ENCODE peak calls at places on chromosomes 4 and X, in nine cellular contexts. F, B, Y, X, C, T, K, J and W are unnamed samples.
A peak's percentile ranks its signal among the peaks of the same experiment; 100 is the strongest.

GRCh38 chrX:16783452-16783851 is 2.8 kb upstream of the TXLNG start:
- DNase-seq in T (no peak), B (no peak), K (no peak), Y (no peak), X (no peak), J (no peak), F (no peak), C (no peak), W (no peak)

GRCh38 chr4:168621806-168622589 is 125.1 kb downstream of the PALLD start:
- DNase-seq in J (no peak), B (no peak), K (no peak), F (no peak), Y (no peak), X (no peak), T (no peak), C (peak; percentile 85), W (no peak)

GRCh38 chr4:147336252-147336651 is 144.6 kb upstream of the EDNRA start:
- DNase-seq in F (no peak), T (no peak), B (no peak), J (no peak), Y (no peak), K (no peak), X (no peak), C (no peak), W (no peak)

GRCh38 chr4:53075162-53075785 is 213.2 kb downstream of the RASL11B start:
- DNase-seq in C (no peak), B (no peak), Y (peak; percentile 32), X (no peak), K (no peak), J (no peak), F (no peak), T (peak; percentile 27), W (no peak)

GRCh38 chr4:86380176-86380724 is 20.4 kb upstream of the MAPK10 start:
- DNase-seq in F (no peak), T (no peak), J (no peak), X (no peak), B (no peak), K (no peak), C (no peak), Y (no peak), W (no peak)

GRCh38 chr4:127870688-127871087 is 10.0 kb upstream of the PLK4 start:
- DNase-seq in K (no peak), C (peak; percentile 71), T (no peak), F (no peak), J (no peak), X (no peak), Y (no peak), B (no peak), W (no peak)

GRCh38 chr4:38119663-38120374 is 159.6 kb downstream of the PTTG2 start:
- DNase-seq in X (no peak), Y (no peak), K (no peak), T (no peak), C (peak; percentile 56), B (no peak), F (no peak), J (no peak), W (no peak)

GRCh38 chrX:16870861-16871584 is 861 bp upstream of the RBBP7 start:
- DNase-seq in K (no peak), X (no peak), C (no peak), F (no peak), T (no peak), Y (peak; percentile 36), J (peak; percentile 26), B (no peak), W (peak; percentile 79)

GRCh38 chr4:79050521-79050880 is 111.3 kb upstream of the PAQR3 start:
- DNase-seq in B (no peak), X (no peak), T (no peak), Y (no peak), F (no peak), K (no peak), J (no peak), C (no peak), W (no peak)

GRCh38 chrX:43405191-43405590 is 250.9 kb upstream of the MAOA start:
- DNase-seq in Y (no peak), J (no peak), F (no peak), T (no peak), B (no peak), C (no peak), X (no peak), K (no peak), W (no peak)

DNA sequence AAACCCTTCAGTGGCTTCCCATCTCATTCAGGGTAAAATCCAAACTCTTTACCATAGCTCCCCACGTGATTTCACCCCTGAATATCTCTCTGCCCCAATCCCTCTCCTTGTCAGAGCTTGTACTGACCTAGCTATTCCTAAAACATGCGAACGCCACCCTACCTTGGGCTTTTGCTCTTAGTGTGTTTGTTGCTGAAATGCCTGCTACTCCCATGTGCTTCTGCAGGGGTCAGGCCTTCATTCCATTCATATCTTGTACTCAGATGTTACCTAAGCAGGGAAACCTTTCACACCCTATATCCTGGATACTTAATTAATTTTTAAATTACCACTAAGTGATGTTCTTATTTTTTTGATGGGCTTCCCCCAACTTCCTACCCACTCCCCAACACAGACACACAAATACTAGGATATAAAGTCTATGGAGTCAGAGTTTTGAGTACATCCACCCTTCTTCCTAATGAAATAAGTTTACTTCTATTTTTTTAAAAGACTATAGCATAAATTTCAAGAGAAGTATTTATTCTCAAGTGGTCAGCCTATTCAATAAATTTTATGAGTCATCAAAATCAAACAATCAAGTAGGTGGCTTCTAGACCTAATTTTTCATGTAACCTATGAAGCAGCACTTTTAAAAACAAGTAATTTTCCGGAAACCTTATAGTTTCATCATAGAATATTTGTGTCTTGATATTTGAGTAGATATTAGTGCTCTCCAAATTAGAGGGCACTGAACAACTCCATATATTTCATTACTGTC is 189.4 kb downstream of the RAPGEF2 start:
- DNase-seq in K (no peak), T (no peak), X (no peak), C (no peak), Y (no peak), J (no peak), B (no peak), F (no peak), W (no peak)
- TF ChIP-seq CTCF in K (no peak), T (no peak), X (no peak), C (no peak), Y (no peak), J (no peak), B (no peak), F (no peak), W (no peak)

GRCh38 chr4:25654971-25655963 is at the start of gene SLC34A2:
- DNase-seq in K (no peak), J (no peak), B (peak; percentile 23), F (no peak), C (no peak), T (peak; percentile 15), X (peak; percentile 93), Y (no peak), W (no peak)
- TF ChIP-seq CTCF in K (no peak), J (no peak), B (no peak), F (no peak), C (no peak), T (no peak), X (no peak), Y (no peak), W (no peak)

GRCh38 chr4:185209031-185209851 is at the start of gene SNX25:
- DNase-seq in K (peak; percentile 42), B (peak; percentile 77), C (no peak), X (peak; percentile 95), Y (peak; percentile 92), F (peak; percentile 95), T (peak; percentile 92), J (peak; percentile 91), W (peak; percentile 90)
- TF ChIP-seq CTCF in K (no peak), B (no peak), C (no peak), X (peak; percentile 12), Y (peak; percentile 2), F (peak; percentile 15), T (no peak), J (no peak), W (no peak)

GRCh38 chr4:13248621-13249298 is 235.4 kb downstream of the RAB28 start:
- DNase-seq in F (no peak), C (no peak), T (no peak), X (no peak), J (no peak), Y (no peak), B (no peak), K (no peak), W (no peak)
- TF ChIP-seq CTCF in F (no peak), C (no peak), T (peak; percentile 17), X (no peak), J (no peak), Y (peak; percentile 3), B (no peak), K (no peak), W (no peak)

GRCh38 chrX:104918122-104918521 is 302.4 kb downstream of the TEX13A start:
- DNase-seq in X (no peak), Y (no peak), T (no peak), B (no peak), C (no peak), J (no peak), K (no peak), F (no peak), W (no peak)

DNA sequence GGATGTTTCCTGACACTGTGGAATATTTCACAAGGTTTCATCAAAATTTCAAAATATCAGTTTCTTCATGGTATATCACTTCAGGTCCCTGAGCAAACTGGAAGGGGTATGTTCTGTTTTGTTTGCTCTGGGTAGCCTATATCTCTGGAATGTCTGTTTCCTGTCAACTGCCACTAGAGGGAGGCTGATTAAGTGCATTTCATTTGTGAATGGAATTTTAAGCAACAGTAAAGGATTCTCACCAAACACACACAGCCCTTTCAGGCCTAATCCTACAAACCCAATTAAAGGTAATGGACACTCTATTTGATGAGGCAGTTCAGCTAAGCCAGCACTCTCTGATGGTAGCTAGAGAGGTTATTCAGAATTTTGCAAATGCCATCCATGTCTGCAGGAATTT is 307.1 kb downstream of the TEX13A start:
- DNase-seq in Y (no peak), F (no peak), T (no peak), B (no peak), X (no peak), J (no peak), C (no peak), K (no peak), W (no peak)
- TF ChIP-seq CTCF in Y (peak; percentile 28), F (no peak), T (peak; percentile 44), B (no peak), X (peak; percentile 29), J (peak; percentile 13), C (peak; percentile 53), K (no peak), W (no peak)